ENCODE peak calls at places on chromosomes 5 and 9, in four cellular contexts. One of them, this sample, is unnamed.

GRCh38 chr9:21555911-21556310 is 73.8 kb upstream of the IFNE start:
- DNase-seq in activated naive CD8-positive, alpha-beta T cell treated with anti-CD3 and anti-CD28 coated beads, Interleukin-2, amount 50 U/mL, for 24 hours: no peak
- DNase-seq in left kidney: no peak
- DNase-seq in DMS79: no peak
- DNase-seq in this sample: no peak

GRCh38 chr5:1827410-1828397 is 26.5 kb downstream of the NDUFS6 start:
- DNase-seq in activated naive CD8-positive, alpha-beta T cell treated with anti-CD3 and anti-CD28 coated beads, Interleukin-2, amount 50 U/mL, for 24 hours: no peak
- DNase-seq in left kidney: peak; percentile 26
- DNase-seq in DMS79: no peak
- DNase-seq in this sample: no peak

GRCh38 chr5:33736510-33736909 is 155.3 kb downstream of the ADAMTS12 start:
- DNase-seq in left kidney: no peak
- DNase-seq in DMS79: no peak
- DNase-seq in activated naive CD8-positive, alpha-beta T cell treated with anti-CD3 and anti-CD28 coated beads, Interleukin-2, amount 50 U/mL, for 24 hours: no peak
- DNase-seq in this sample: no peak

GRCh38 chr5:151221574-151221973 is 2.3 kb downstream of the CCDC69 start:
- DNase-seq in DMS79: no peak
- DNase-seq in left kidney: no peak
- DNase-seq in activated naive CD8-positive, alpha-beta T cell treated with anti-CD3 and anti-CD28 coated beads, Interleukin-2, amount 50 U/mL, for 24 hours: no peak
- DNase-seq in this sample: no peak

GRCh38 chr9:104276709-104277245 is 182.7 kb downstream of the SMC2 start:
- DNase-seq in DMS79: no peak
- DNase-seq in activated naive CD8-positive, alpha-beta T cell treated with anti-CD3 and anti-CD28 coated beads, Interleukin-2, amount 50 U/mL, for 24 hours: no peak
- DNase-seq in left kidney: no peak
- DNase-seq in this sample: no peak

GRCh38 chr9:80285325-80285724 is 713.6 kb downstream of the TLE4 start:
- DNase-seq in left kidney: peak; percentile 38
- DNase-seq in DMS79: no peak
- DNase-seq in activated naive CD8-positive, alpha-beta T cell treated with anti-CD3 and anti-CD28 coated beads, Interleukin-2, amount 50 U/mL, for 24 hours: no peak
- DNase-seq in this sample: peak; percentile 0

GRCh38 chr5:112267231-112267630 is 151.8 kb downstream of the EPB41L4A start:
- DNase-seq in activated naive CD8-positive, alpha-beta T cell treated with anti-CD3 and anti-CD28 coated beads, Interleukin-2, amount 50 U/mL, for 24 hours: no peak
- DNase-seq in DMS79: no peak
- DNase-seq in left kidney: no peak
- DNase-seq in this sample: no peak

GRCh38 chr9:133057006-133057405 is 4.8 kb upstream of the CEL start:
- DNase-seq in activated naive CD8-positive, alpha-beta T cell treated with anti-CD3 and anti-CD28 coated beads, Interleukin-2, amount 50 U/mL, for 24 hours: no peak
- DNase-seq in DMS79: no peak
- DNase-seq in left kidney: no peak
- DNase-seq in this sample: no peak

GRCh38 chr5:117947121-117947520 is 1041.2 kb downstream of the DTWD2 start:
- DNase-seq in DMS79: no peak
- DNase-seq in activated naive CD8-positive, alpha-beta T cell treated with anti-CD3 and anti-CD28 coated beads, Interleukin-2, amount 50 U/mL, for 24 hours: no peak
- DNase-seq in left kidney: no peak
- DNase-seq in this sample: no peak